ENCODE peak calls at places on chromosome 11, in four cellular contexts. T is heart right ventricle, P is Peyer's patch, Z is astrocyte. I is an unnamed sample. For H3K4me1, the result is how much of the 10 kb centered on the place peaks cover.

GRCh38 chr11:117876049-117876340 is 463 bp downstream of the FXYD6 start:
- DNase-seq in P (no peak), T (no peak), Z (no peak), I (no peak)

GRCh38 chr11:86869966-86870570 is 69.7 kb downstream of the PRSS23 start:
- DNase-seq in Z (peak), P (peak), T (peak), I (peak)

GRCh38 chr11:82003671-82004148 is 730.0 kb downstream of the FAM181B start:
- DNase-seq in Z (peak), P (no peak), T (no peak), I (no peak)

GRCh38 chr11:121312483-121312882 is 19.9 kb downstream of the SC5D start:
- DNase-seq in T (no peak), Z (no peak), P (no peak), I (no peak)

GRCh38 chr11:35523351-35523768 is 2.1 kb downstream of the PAMR1 start:
- DNase-seq in P (no peak), T (no peak), Z (no peak), I (no peak)

GRCh38 chr11:128467610-128468041 is 119.7 kb downstream of the ETS1 start:
- DNase-seq in P (no peak), Z (peak), T (peak), I (no peak)

GRCh38 chr11:113710989-113711388 is 4.9 kb upstream of the TMPRSS5 start:
- DNase-seq in Z (no peak), T (no peak), P (no peak), I (no peak)

GRCh38 chr11:9616042-9616640 is 42.7 kb downstream of the WEE1 start:
- DNase-seq in T (no peak), P (no peak), Z (no peak), I (no peak)

GRCh38 chr11:72996959-72997358 is 145.2 kb downstream of the FCHSD2 start:
- DNase-seq in T (no peak), Z (no peak), P (no peak), I (no peak)

GRCh38 chr11:73003083-73003482 is 139.0 kb downstream of the FCHSD2 start:
- DNase-seq in Z (no peak), P (no peak), T (no peak), I (no peak)

GRCh38 chr11:73004088-73004487 is 138.0 kb downstream of the FCHSD2 start:
- DNase-seq in P (no peak), Z (no peak), T (no peak), I (no peak)

DNA sequence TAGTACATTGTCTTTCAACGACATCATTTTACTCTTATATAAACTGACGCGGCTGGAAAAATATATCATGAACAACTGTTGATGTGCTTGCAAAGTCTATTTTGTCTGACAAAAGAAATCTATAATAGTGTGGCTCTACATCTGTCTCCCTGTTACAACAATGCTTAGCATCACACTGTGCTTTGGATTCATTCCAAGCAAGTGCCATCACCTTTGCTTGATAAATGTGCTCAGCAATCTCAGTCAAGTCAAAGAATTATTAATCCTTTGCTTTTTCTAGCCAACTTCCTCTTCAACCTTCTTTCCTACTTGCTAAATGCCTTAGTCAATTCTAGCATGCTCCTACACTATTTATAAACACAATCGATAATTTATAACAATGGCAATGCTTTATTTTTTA is 140.5 kb downstream of the FCHSD2 start:
- DNase-seq in P (no peak), T (no peak), Z (peak), I (no peak)
- TF ChIP-seq CTCF in P (no peak), T (no peak), Z (no peak), I (no peak)

DNA sequence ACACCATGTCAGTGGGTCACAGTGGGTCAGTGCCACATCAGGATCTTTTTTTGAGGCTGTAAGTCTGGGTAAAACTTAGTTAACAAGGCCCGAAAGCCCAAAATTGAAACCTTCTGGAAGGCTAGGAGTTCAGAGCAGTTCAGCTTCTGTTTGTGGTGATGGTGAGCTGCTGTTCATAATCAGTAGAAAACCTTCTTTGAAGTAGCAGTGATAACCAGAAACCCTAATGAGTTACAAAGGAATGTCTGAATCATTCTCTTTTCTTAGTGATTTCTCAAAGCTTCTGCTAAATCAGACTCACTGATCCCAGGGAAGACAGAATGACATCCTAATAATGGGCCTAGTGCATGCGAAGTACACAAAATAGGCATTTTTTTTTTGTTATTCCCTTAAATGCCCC is 124.7 kb downstream of the PARVA start:
- DNase-seq in T (no peak), P (no peak), Z (peak), I (no peak)
- H3K4me1 ChIP-seq in T (under half), P (under half), Z (under half), I (under half)

DNA sequence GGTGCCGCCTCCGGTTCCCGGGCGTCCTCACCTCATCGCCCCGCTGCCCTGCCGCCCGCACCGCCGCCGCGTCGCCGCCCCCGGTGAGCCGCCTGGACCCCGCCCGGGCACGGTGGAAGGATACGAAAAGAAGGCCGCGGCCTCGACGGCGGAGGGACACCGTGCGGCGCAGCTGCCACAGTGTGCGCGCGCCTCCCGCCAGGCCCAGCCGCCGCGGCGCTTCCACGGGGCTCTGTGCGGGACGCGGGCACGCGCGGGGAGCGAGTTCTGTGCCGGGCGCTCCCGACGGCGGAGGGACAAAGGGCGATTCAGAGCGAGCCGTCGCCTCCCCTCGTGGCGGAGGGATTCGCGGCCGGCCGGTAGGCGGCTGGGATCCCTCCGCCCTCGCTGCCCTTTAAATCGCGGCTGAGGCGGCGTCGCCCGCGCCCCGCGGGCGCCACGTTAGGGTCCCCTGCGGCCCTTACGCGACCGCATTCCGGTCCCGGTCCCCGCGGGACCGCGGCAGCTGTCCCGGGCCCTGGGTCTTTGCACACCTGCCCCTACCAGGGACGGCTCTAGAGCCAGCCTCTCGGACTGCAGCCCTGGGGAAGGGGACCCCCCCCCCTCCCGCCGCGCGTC is 568 bp upstream of the KMT5B start:
- DNase-seq in Z (peak), T (peak), P (peak), I (peak)
- TF ChIP-seq CTCF in Z (no peak), T (peak), P (no peak), I (no peak)

GRCh38 chr11:2386591-2386990 is 9.5 kb downstream of the CD81 start:
- DNase-seq in Z (no peak), P (peak), T (peak), I (peak)
- H3K4me1 ChIP-seq in Z (under half), P (half or more), T (half or more), I (half or more)

GRCh38 chr11:44865866-44866272 is 84.8 kb downstream of the TP53I11 start:
- DNase-seq in P (no peak), T (peak), Z (no peak), I (no peak)
- TF ChIP-seq CTCF in P (no peak), T (peak), Z (no peak), I (no peak)

GRCh38 chr11:59262419-59262818 is 49.7 kb upstream of the MPEG1 start:
- DNase-seq in T (no peak), P (no peak), Z (no peak), I (no peak)

GRCh38 chr11:59265735-59266134 is 53.0 kb upstream of the MPEG1 start:
- DNase-seq in T (no peak), P (no peak), Z (no peak), I (no peak)

GRCh38 chr11:59263225-59263894 is 50.6 kb upstream of the MPEG1 start:
- DNase-seq in T (no peak), Z (no peak), P (peak), I (no peak)

GRCh38 chr11:59266491-59266890 is 53.8 kb upstream of the MPEG1 start:
- DNase-seq in P (no peak), Z (no peak), T (no peak), I (no peak)

GRCh38 chr11:59264736-59265135 is 52.0 kb upstream of the MPEG1 start:
- DNase-seq in T (no peak), Z (no peak), P (no peak), I (no peak)
- H3K4me1 ChIP-seq in T (under half), Z (under half), P (under half), I (under half)